ENCODE peak calls at places on chromosomes 3 and 15, in six cellular contexts. One of them, this sample, is unnamed.

GRCh38 chr3:110180733-110181132 is 843.4 kb upstream of the DPPA4 start:
- DNase-seq in SK-N-SH: no peak
- DNase-seq in GM12878: no peak
- DNase-seq in HCT116: no peak
- DNase-seq in K562: no peak
- DNase-seq in H1: no peak
- DNase-seq in this sample: no peak

GRCh38 chr3:176526194-176526593 is 671.1 kb downstream of the TBL1XR1 start:
- DNase-seq in SK-N-SH: no peak
- DNase-seq in K562: no peak
- DNase-seq in HCT116: no peak
- DNase-seq in GM12878: no peak
- DNase-seq in H1: no peak
- DNase-seq in this sample: no peak

GRCh38 chr3:5822843-5823242 is 635.3 kb downstream of the EDEM1 start:
- DNase-seq in SK-N-SH: no peak
- DNase-seq in H1: no peak
- DNase-seq in K562: no peak
- DNase-seq in HCT116: no peak
- DNase-seq in GM12878: no peak
- DNase-seq in this sample: no peak

GRCh38 chr3:183579967-183580720 is 24.6 kb upstream of the KLHL6 start:
- DNase-seq in H1: no peak
- DNase-seq in GM12878: no peak
- DNase-seq in K562: peak; percentile 14
- DNase-seq in HCT116: no peak
- DNase-seq in SK-N-SH: no peak
- DNase-seq in this sample: no peak

GRCh38 chr15:29270976-29271375 is 1.4 kb upstream of the NSMCE3 start:
- DNase-seq in K562: no peak
- DNase-seq in GM12878: no peak
- DNase-seq in H1: no peak
- DNase-seq in HCT116: no peak
- DNase-seq in SK-N-SH: no peak
- DNase-seq in this sample: no peak

GRCh38 chr15:68017221-68017620 is 36.9 kb upstream of the PIAS1 start:
- DNase-seq in GM12878: no peak
- DNase-seq in HCT116: no peak
- DNase-seq in H1: no peak
- DNase-seq in SK-N-SH: no peak
- DNase-seq in K562: no peak
- DNase-seq in this sample: no peak

GRCh38 chr15:64224508-64224907 is 61.7 kb upstream of the PPIB start:
- DNase-seq in H1: no peak
- DNase-seq in HCT116: no peak
- DNase-seq in SK-N-SH: peak; percentile 28
- DNase-seq in K562: peak; percentile 73
- DNase-seq in GM12878: no peak
- DNase-seq in this sample: no peak

GRCh38 chr3:131535596-131535995 is 32.8 kb upstream of the MRPL3 start:
- DNase-seq in GM12878: no peak
- DNase-seq in SK-N-SH: no peak
- DNase-seq in H1: no peak
- DNase-seq in K562: no peak
- DNase-seq in HCT116: no peak
- DNase-seq in this sample: no peak

GRCh38 chr3:160162440-160162839 is 62.8 kb upstream of the C3orf80 start:
- DNase-seq in SK-N-SH: peak; percentile 59
- DNase-seq in HCT116: no peak
- DNase-seq in GM12878: no peak
- DNase-seq in K562: no peak
- DNase-seq in H1: peak; percentile 47
- DNase-seq in this sample: no peak

GRCh38 chr15:31300981-31301686 is 25.5 kb upstream of the KLF13 start:
- DNase-seq in GM12878: no peak
- DNase-seq in SK-N-SH: peak; percentile 93
- DNase-seq in HCT116: no peak
- DNase-seq in H1: no peak
- DNase-seq in K562: no peak
- DNase-seq in this sample: no peak

GRCh38 chr3:42653560-42654330 is at the start of gene ZBTB47:
- DNase-seq in K562: peak; percentile 46
- DNase-seq in GM12878: no peak
- DNase-seq in SK-N-SH: no peak
- DNase-seq in HCT116: no peak
- DNase-seq in H1: no peak
- DNase-seq in this sample: peak; percentile 55

GRCh38 chr3:32620911-32621310 is 50.3 kb upstream of the DYNC1LI1 start:
- DNase-seq in H1: no peak
- DNase-seq in GM12878: no peak
- DNase-seq in HCT116: no peak
- DNase-seq in K562: no peak
- DNase-seq in SK-N-SH: no peak
- DNase-seq in this sample: no peak

GRCh38 chr15:80526556-80527340 is 122.6 kb downstream of the ARNT2 start:
- DNase-seq in GM12878: no peak
- DNase-seq in HCT116: no peak
- DNase-seq in K562: no peak
- DNase-seq in H1: no peak
- DNase-seq in SK-N-SH: no peak
- DNase-seq in this sample: no peak

GRCh38 chr3:128327606-128328031 is 139.1 kb downstream of the DNAJB8 start:
- DNase-seq in GM12878: no peak
- DNase-seq in H1: no peak
- DNase-seq in K562: no peak
- DNase-seq in HCT116: no peak
- DNase-seq in SK-N-SH: no peak
- DNase-seq in this sample: no peak

GRCh38 chr3:42649006-42649405 is 4.5 kb upstream of the ZBTB47 start:
- DNase-seq in SK-N-SH: no peak
- DNase-seq in GM12878: no peak
- DNase-seq in H1: no peak
- DNase-seq in HCT116: no peak
- DNase-seq in K562: no peak
- DNase-seq in this sample: no peak

GRCh38 chr15:56475351-56475750 is 10.4 kb upstream of the MNS1 start:
- DNase-seq in K562: no peak
- DNase-seq in H1: no peak
- DNase-seq in SK-N-SH: no peak
- DNase-seq in HCT116: no peak
- DNase-seq in GM12878: no peak
- DNase-seq in this sample: no peak

GRCh38 chr3:48186993-48187578 is 1.1 kb downstream of the CDC25A start:
- DNase-seq in HCT116: no peak
- DNase-seq in GM12878: no peak
- DNase-seq in SK-N-SH: no peak
- DNase-seq in H1: no peak
- DNase-seq in K562: no peak
- DNase-seq in this sample: no peak

GRCh38 chr3:40741729-40742128 is 217.0 kb downstream of the ZNF621 start:
- DNase-seq in HCT116: no peak
- DNase-seq in H1: no peak
- DNase-seq in GM12878: no peak
- DNase-seq in K562: no peak
- DNase-seq in SK-N-SH: no peak
- DNase-seq in this sample: no peak

GRCh38 chr3:178768072-178768864 is 232.0 kb downstream of the KCNMB2 start:
- DNase-seq in GM12878: no peak
- DNase-seq in SK-N-SH: no peak
- DNase-seq in K562: no peak
- DNase-seq in HCT116: no peak
- DNase-seq in H1: no peak
- DNase-seq in this sample: no peak

GRCh38 chr3:9876991-9877390 is 3.1 kb downstream of the CIDEC start:
- DNase-seq in SK-N-SH: no peak
- DNase-seq in H1: no peak
- DNase-seq in GM12878: no peak
- DNase-seq in HCT116: no peak
- DNase-seq in K562: no peak
- DNase-seq in this sample: no peak

GRCh38 chr3:120280566-120280965 is 4.5 kb downstream of the GPR156 start:
- DNase-seq in HCT116: no peak
- DNase-seq in H1: no peak
- DNase-seq in K562: no peak
- DNase-seq in GM12878: no peak
- DNase-seq in SK-N-SH: no peak
- DNase-seq in this sample: no peak

GRCh38 chr15:99320374-99321215 is 69.3 kb downstream of the LRRC28 start:
- DNase-seq in H1: no peak
- DNase-seq in GM12878: no peak
- DNase-seq in HCT116: no peak
- DNase-seq in K562: no peak
- DNase-seq in SK-N-SH: no peak
- DNase-seq in this sample: no peak

GRCh38 chr3:56887402-56888025 is 85.8 kb upstream of the ARHGEF3 start:
- DNase-seq in H1: no peak
- DNase-seq in SK-N-SH: no peak
- DNase-seq in HCT116: no peak
- DNase-seq in K562: no peak
- DNase-seq in GM12878: no peak
- DNase-seq in this sample: no peak

GRCh38 chr3:192726386-192726785 is 955 bp downstream of the FGF12 start:
- DNase-seq in H1: no peak
- DNase-seq in SK-N-SH: no peak
- DNase-seq in GM12878: no peak
- DNase-seq in HCT116: no peak
- DNase-seq in K562: no peak
- DNase-seq in this sample: no peak

GRCh38 chr3:192731233-192731632 is 3.9 kb upstream of the FGF12 start:
- DNase-seq in H1: no peak
- DNase-seq in HCT116: no peak
- DNase-seq in SK-N-SH: no peak
- DNase-seq in K562: no peak
- DNase-seq in GM12878: no peak
- DNase-seq in this sample: no peak

DNA sequence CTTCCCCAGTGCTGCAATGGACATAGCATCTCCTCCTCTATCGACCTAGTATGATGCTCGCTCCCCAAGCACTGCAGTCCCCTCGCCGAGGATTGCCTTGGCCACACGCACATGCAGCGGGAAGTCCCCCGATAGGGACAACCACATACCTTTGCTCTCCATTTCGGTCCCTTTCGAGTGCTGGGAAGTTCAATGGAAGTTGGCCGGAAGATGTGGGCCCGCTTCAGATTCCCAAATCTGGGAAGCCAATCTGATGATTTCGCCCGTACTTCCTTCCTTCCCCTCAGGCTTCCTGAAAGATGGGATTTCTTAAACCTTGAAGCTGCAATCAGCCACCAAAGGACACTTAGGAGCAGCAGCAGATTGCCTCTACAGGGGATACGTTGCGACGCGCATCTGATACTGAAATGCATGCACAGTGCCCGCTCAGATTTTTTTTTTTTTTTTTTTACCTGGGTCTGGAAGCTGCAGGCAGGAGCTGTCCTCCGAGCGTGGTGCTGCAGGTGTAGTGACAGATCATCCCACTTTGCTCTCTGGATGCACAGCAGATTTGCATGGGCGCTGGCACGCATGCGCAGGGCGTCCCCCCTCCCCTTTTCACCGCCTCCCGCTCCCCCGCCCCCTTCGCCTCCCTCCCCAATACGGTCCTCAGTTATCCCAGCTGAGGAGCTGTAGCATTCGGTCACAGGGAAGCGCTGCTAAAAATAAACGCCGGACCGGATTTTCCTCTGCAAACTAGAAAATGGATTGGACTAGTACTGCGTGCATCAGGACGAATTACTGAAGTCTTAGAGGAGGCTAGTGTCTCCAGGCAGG is at the start of gene FGF12:
- DNase-seq in H1: peak; percentile 88
- DNase-seq in HCT116: no peak
- DNase-seq in GM12878: no peak
- DNase-seq in K562: peak; percentile 1
- DNase-seq in SK-N-SH: peak; percentile 83
- DNase-seq in this sample: peak; percentile 99
- TF ChIP-seq JUND in H1: no peak
- TF ChIP-seq JUND in HCT116: no peak
- TF ChIP-seq JUND in GM12878: no peak
- TF ChIP-seq JUND in K562: no peak
- TF ChIP-seq JUND in SK-N-SH: no peak
- TF ChIP-seq JUND in this sample: no peak

GRCh38 chr15:60021589-60022378 is 17.7 kb downstream of the FOXB1 start:
- DNase-seq in H1: no peak
- DNase-seq in SK-N-SH: no peak
- DNase-seq in K562: no peak
- DNase-seq in HCT116: no peak
- DNase-seq in GM12878: no peak
- DNase-seq in this sample: no peak

GRCh38 chr15:60020736-60021135 is 16.6 kb downstream of the FOXB1 start:
- DNase-seq in HCT116: no peak
- DNase-seq in GM12878: no peak
- DNase-seq in H1: no peak
- DNase-seq in K562: no peak
- DNase-seq in SK-N-SH: no peak
- DNase-seq in this sample: no peak

GRCh38 chr15:60026555-60026954 is 22.4 kb downstream of the FOXB1 start:
- DNase-seq in SK-N-SH: no peak
- DNase-seq in HCT116: no peak
- DNase-seq in GM12878: no peak
- DNase-seq in H1: no peak
- DNase-seq in K562: no peak
- DNase-seq in this sample: no peak

GRCh38 chr15:60017538-60018199 is 13.6 kb downstream of the FOXB1 start:
- DNase-seq in HCT116: no peak
- DNase-seq in K562: no peak
- DNase-seq in GM12878: no peak
- DNase-seq in H1: no peak
- DNase-seq in SK-N-SH: no peak
- DNase-seq in this sample: no peak

GRCh38 chr15:60022379-60022741 is 18.2 kb downstream of the FOXB1 start:
- DNase-seq in HCT116: no peak
- DNase-seq in K562: no peak
- DNase-seq in H1: no peak
- DNase-seq in GM12878: no peak
- DNase-seq in SK-N-SH: no peak
- DNase-seq in this sample: no peak
- TF ChIP-seq JUND in HCT116: no peak
- TF ChIP-seq JUND in K562: no peak
- TF ChIP-seq JUND in H1: no peak
- TF ChIP-seq JUND in GM12878: no peak
- TF ChIP-seq JUND in SK-N-SH: no peak
- TF ChIP-seq JUND in this sample: no peak

DNA sequence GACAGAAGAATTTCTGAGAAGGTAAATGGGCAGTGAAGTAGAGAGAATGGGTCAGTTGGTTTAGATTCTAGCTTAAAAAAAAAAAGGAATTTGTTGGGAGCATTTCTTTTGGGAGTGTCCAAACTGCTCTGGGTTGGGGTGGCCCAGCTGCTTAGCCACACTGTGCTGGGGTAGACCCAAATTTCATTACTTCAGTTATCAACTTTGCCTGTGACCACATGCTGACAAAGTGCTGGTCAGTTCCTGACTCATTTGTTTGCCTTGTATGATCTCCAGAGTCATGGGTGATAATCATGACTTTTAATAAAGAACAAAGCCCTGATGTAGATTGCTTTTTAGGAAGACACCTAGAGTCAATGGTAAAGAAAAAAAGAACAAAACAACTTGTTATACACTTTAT is 121.5 kb upstream of the FGF7 start:
- DNase-seq in SK-N-SH: no peak
- DNase-seq in HCT116: no peak
- DNase-seq in K562: peak; percentile 20
- DNase-seq in GM12878: no peak
- DNase-seq in H1: no peak
- DNase-seq in this sample: no peak
- TF ChIP-seq JUND in SK-N-SH: no peak
- TF ChIP-seq JUND in HCT116: no peak
- TF ChIP-seq JUND in K562: peak; percentile 34
- TF ChIP-seq JUND in GM12878: no peak
- TF ChIP-seq JUND in H1: no peak
- TF ChIP-seq JUND in this sample: no peak

GRCh38 chr3:186054481-186055399 is 54.1 kb downstream of the ETV5 start:
- DNase-seq in HCT116: no peak
- DNase-seq in GM12878: no peak
- DNase-seq in H1: no peak
- DNase-seq in K562: no peak
- DNase-seq in SK-N-SH: no peak
- DNase-seq in this sample: no peak
- TF ChIP-seq JUND in HCT116: no peak
- TF ChIP-seq JUND in GM12878: no peak
- TF ChIP-seq JUND in H1: no peak
- TF ChIP-seq JUND in K562: no peak
- TF ChIP-seq JUND in SK-N-SH: no peak
- TF ChIP-seq JUND in this sample: no peak